ENCODE peak calls at places on chromosome 14, in eight cellular contexts. One of them, this sample, is unnamed.

GRCh38 chr14:101933209-101933608 is 31.2 kb upstream of the DYNC1H1 start:
- DNase-seq in lower leg skin: no peak
- DNase-seq in BJ: no peak
- DNase-seq in A549: no peak
- DNase-seq in WERI-Rb-1: no peak
- DNase-seq in AG09319: no peak
- DNase-seq in AG09309: no peak
- DNase-seq in choroid plexus epithelial cell: no peak
- DNase-seq in this sample: no peak

GRCh38 chr14:32364941-32365340 is 35.8 kb downstream of the AKAP6 start:
- DNase-seq in BJ: no peak
- DNase-seq in A549: no peak
- DNase-seq in AG09319: no peak
- DNase-seq in AG09309: no peak
- DNase-seq in lower leg skin: no peak
- DNase-seq in WERI-Rb-1: no peak
- DNase-seq in choroid plexus epithelial cell: no peak
- DNase-seq in this sample: no peak

GRCh38 chr14:103143535-103143934 is 20.3 kb downstream of the TNFAIP2 start:
- DNase-seq in lower leg skin: no peak
- DNase-seq in A549: no peak
- DNase-seq in AG09309: no peak
- DNase-seq in choroid plexus epithelial cell: peak; percentile 23
- DNase-seq in BJ: peak; percentile 52
- DNase-seq in WERI-Rb-1: no peak
- DNase-seq in AG09319: no peak
- DNase-seq in this sample: no peak

GRCh38 chr14:92539875-92540274 is 26.3 kb downstream of the RIN3 start:
- DNase-seq in A549: no peak
- DNase-seq in AG09309: no peak
- DNase-seq in WERI-Rb-1: no peak
- DNase-seq in choroid plexus epithelial cell: peak; percentile 78
- DNase-seq in BJ: no peak
- DNase-seq in AG09319: no peak
- DNase-seq in lower leg skin: no peak
- DNase-seq in this sample: no peak

GRCh38 chr14:74804219-74804825 is 41.2 kb downstream of the YLPM1 start:
- DNase-seq in lower leg skin: no peak
- DNase-seq in WERI-Rb-1: no peak
- DNase-seq in A549: peak; percentile 10
- DNase-seq in choroid plexus epithelial cell: peak; percentile 87
- DNase-seq in BJ: peak; percentile 13
- DNase-seq in AG09319: peak; percentile 34
- DNase-seq in AG09309: peak; percentile 20
- DNase-seq in this sample: no peak

GRCh38 chr14:86513056-86513455 is 983.1 kb downstream of the FLRT2 start:
- DNase-seq in AG09309: no peak
- DNase-seq in BJ: no peak
- DNase-seq in WERI-Rb-1: no peak
- DNase-seq in choroid plexus epithelial cell: no peak
- DNase-seq in A549: no peak
- DNase-seq in lower leg skin: no peak
- DNase-seq in AG09319: no peak
- DNase-seq in this sample: no peak

GRCh38 chr14:79552778-79553177 is 658.5 kb downstream of the DIO2 start:
- DNase-seq in choroid plexus epithelial cell: no peak
- DNase-seq in AG09309: no peak
- DNase-seq in AG09319: no peak
- DNase-seq in BJ: no peak
- DNase-seq in lower leg skin: no peak
- DNase-seq in A549: no peak
- DNase-seq in WERI-Rb-1: no peak
- DNase-seq in this sample: no peak

GRCh38 chr14:22821193-22822016 is 6.2 kb upstream of the SLC7A7 start:
- DNase-seq in BJ: no peak
- DNase-seq in choroid plexus epithelial cell: peak; percentile 63
- DNase-seq in AG09309: no peak
- DNase-seq in AG09319: no peak
- DNase-seq in A549: peak; percentile 55
- DNase-seq in lower leg skin: no peak
- DNase-seq in WERI-Rb-1: no peak
- DNase-seq in this sample: no peak

GRCh38 chr14:73251516-73252215 is 14.4 kb downstream of the PAPLN start:
- DNase-seq in BJ: no peak
- DNase-seq in AG09319: no peak
- DNase-seq in A549: no peak
- DNase-seq in AG09309: no peak
- DNase-seq in WERI-Rb-1: no peak
- DNase-seq in choroid plexus epithelial cell: no peak
- DNase-seq in lower leg skin: no peak
- DNase-seq in this sample: peak; percentile 33

GRCh38 chr14:64186231-64187129 is 107.7 kb downstream of the ESR2 start:
- DNase-seq in BJ: no peak
- DNase-seq in WERI-Rb-1: peak; percentile 88
- DNase-seq in choroid plexus epithelial cell: no peak
- DNase-seq in AG09319: no peak
- DNase-seq in AG09309: no peak
- DNase-seq in lower leg skin: no peak
- DNase-seq in A549: no peak
- DNase-seq in this sample: no peak

DNA sequence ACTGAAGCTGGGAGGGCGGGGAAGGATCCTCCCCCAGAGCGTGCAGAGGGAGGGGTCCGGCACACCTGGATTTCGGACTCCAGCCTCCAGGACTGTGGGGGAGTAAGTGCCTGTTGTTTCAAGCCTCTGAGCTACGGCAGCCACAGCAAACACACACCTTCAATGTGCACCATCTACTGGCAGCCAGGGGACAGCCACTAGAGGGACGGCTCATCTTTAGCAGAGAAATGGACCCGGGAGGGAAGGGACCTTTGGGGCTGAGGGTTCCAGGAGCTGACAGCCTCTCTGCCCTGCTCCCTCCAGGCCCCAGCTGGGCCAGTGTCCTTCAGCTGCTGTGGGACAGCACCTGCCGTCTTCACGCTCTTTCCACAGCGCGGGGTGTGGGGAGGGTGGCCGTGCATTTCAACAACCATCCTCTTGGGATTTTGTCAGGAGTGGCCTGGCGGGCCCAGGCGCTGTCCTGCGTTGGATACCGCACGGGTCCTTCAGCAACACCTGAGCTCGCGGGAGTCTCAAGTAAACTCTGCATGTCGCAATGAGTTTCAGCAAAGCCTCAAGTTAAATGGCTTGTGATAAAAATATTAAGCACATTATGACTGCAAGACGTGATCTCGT is 209.2 kb upstream of the C14orf180 start:
- DNase-seq in A549: peak; percentile 46
- DNase-seq in AG09319: no peak
- DNase-seq in WERI-Rb-1: peak; percentile 74
- DNase-seq in lower leg skin: no peak
- DNase-seq in choroid plexus epithelial cell: peak; percentile 4
- DNase-seq in AG09309: no peak
- DNase-seq in BJ: no peak
- DNase-seq in this sample: no peak
- TF ChIP-seq CTCF in A549: peak; percentile 35
- TF ChIP-seq CTCF in AG09319: no peak
- TF ChIP-seq CTCF in WERI-Rb-1: peak; percentile 84
- TF ChIP-seq CTCF in lower leg skin: no peak
- TF ChIP-seq CTCF in choroid plexus epithelial cell: peak; percentile 34
- TF ChIP-seq CTCF in AG09309: no peak
- TF ChIP-seq CTCF in BJ: peak; percentile 11
- TF ChIP-seq CTCF in this sample: no peak

GRCh38 chr14:29085546-29085945 is 319.0 kb downstream of the FOXG1 start:
- DNase-seq in WERI-Rb-1: no peak
- DNase-seq in AG09319: no peak
- DNase-seq in AG09309: no peak
- DNase-seq in choroid plexus epithelial cell: peak; percentile 57
- DNase-seq in BJ: no peak
- DNase-seq in A549: peak; percentile 1
- DNase-seq in lower leg skin: no peak
- DNase-seq in this sample: no peak
- TF ChIP-seq CTCF in WERI-Rb-1: peak; percentile 33
- TF ChIP-seq CTCF in AG09319: peak; percentile 12
- TF ChIP-seq CTCF in AG09309: peak; percentile 59
- TF ChIP-seq CTCF in choroid plexus epithelial cell: peak; percentile 73
- TF ChIP-seq CTCF in BJ: peak; percentile 60
- TF ChIP-seq CTCF in A549: no peak
- TF ChIP-seq CTCF in lower leg skin: no peak
- TF ChIP-seq CTCF in this sample: no peak

DNA sequence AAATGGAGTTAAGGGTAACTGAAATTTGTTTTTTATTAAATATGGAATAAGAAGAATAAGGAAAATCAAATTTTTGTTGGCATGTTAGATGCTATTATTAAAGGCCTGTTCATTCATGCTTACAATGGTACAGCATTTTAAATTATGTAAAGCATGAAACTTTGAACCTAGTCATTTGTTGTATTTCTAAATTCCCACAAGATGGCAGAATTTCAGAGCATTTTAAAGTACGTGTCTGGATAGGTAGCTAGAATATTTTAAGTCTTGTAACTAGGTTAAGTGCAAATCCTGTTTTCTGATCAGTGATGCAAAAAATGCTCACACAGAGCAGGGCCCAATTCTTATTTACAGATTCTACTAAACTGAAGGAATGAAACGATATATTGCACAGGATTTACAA is 585.6 kb upstream of the MIS18BP1 start:
- DNase-seq in choroid plexus epithelial cell: peak; percentile 4
- DNase-seq in BJ: no peak
- DNase-seq in A549: no peak
- DNase-seq in AG09319: no peak
- DNase-seq in AG09309: no peak
- DNase-seq in lower leg skin: no peak
- DNase-seq in WERI-Rb-1: no peak
- DNase-seq in this sample: no peak
- TF ChIP-seq CTCF in choroid plexus epithelial cell: no peak
- TF ChIP-seq CTCF in BJ: no peak
- TF ChIP-seq CTCF in A549: no peak
- TF ChIP-seq CTCF in AG09319: no peak
- TF ChIP-seq CTCF in AG09309: no peak
- TF ChIP-seq CTCF in lower leg skin: no peak
- TF ChIP-seq CTCF in WERI-Rb-1: no peak
- TF ChIP-seq CTCF in this sample: no peak

DNA sequence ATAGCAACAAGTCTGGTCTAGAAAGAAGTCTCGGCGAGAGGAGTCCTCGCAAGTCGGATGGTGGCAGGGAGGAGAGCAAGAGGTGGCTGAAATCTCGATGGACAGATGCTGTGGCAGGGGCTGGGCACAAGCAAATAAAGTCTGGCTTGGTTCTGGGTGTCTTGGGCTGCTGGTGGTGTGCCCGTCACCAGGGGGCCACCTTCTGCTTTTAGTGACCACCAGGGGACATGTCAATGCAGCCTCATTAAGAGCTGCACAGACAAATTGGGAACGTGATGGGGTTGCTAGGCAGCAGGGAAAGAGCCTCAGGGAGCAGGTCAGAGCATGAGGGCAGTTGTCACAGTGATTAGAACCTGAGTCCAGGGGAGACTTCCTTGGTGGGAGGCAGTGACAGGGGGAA is 43.9 kb downstream of the LRRC74A start:
- DNase-seq in A549: peak; percentile 45
- DNase-seq in choroid plexus epithelial cell: no peak
- DNase-seq in AG09309: no peak
- DNase-seq in AG09319: no peak
- DNase-seq in WERI-Rb-1: peak; percentile 22
- DNase-seq in lower leg skin: no peak
- DNase-seq in BJ: no peak
- DNase-seq in this sample: no peak
- TF ChIP-seq CTCF in A549: peak; percentile 16
- TF ChIP-seq CTCF in choroid plexus epithelial cell: peak; percentile 35
- TF ChIP-seq CTCF in AG09309: peak; percentile 31
- TF ChIP-seq CTCF in AG09319: no peak
- TF ChIP-seq CTCF in WERI-Rb-1: peak; percentile 52
- TF ChIP-seq CTCF in lower leg skin: no peak
- TF ChIP-seq CTCF in BJ: peak; percentile 32
- TF ChIP-seq CTCF in this sample: peak; percentile 36

GRCh38 chr14:71933026-71933587 is 878 bp downstream of the RGS6 start:
- DNase-seq in A549: no peak
- DNase-seq in choroid plexus epithelial cell: peak; percentile 3
- DNase-seq in BJ: no peak
- DNase-seq in AG09319: no peak
- DNase-seq in lower leg skin: no peak
- DNase-seq in AG09309: no peak
- DNase-seq in WERI-Rb-1: no peak
- DNase-seq in this sample: no peak

GRCh38 chr14:71932229-71932951 is at the start of gene RGS6:
- DNase-seq in AG09319: no peak
- DNase-seq in choroid plexus epithelial cell: peak; percentile 29
- DNase-seq in A549: no peak
- DNase-seq in AG09309: no peak
- DNase-seq in lower leg skin: no peak
- DNase-seq in BJ: no peak
- DNase-seq in WERI-Rb-1: peak; percentile 59
- DNase-seq in this sample: no peak

DNA sequence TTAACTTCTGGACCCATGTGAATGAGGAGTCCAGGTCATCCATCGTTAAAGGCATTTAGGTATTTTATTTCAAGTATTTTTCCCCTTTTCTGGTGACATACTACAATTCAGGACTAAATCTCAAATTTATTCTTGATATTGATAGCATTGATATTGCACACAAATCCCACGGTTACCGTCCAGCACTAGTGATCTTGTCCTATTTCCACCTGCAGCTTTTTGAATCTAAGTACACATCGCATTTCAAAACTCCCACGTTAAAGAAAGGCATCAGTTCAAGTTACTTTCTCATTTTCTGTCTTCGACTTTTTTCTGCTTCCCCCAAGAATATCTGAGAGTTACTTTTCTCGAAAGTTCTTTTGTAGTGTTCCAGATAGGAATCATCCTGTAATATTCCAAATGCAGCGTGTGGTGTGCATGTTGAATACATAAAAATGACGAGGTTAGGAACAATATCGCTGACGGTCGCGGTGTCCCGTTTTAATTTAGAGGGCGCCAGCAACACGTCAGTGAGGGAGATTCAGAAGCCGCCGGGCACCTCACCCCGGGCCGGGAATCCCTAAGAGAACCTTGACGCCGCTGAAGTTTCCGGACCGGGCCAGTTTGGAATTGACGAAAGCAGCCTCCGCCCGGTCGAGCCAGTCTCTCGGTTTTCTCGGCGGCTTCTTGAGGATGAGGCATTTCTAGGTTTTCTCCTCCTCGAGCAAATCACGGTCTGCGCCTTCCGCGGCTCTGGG is 569 bp upstream of the RGS6 start:
- DNase-seq in AG09309: no peak
- DNase-seq in BJ: no peak
- DNase-seq in lower leg skin: no peak
- DNase-seq in WERI-Rb-1: peak; percentile 17
- DNase-seq in AG09319: no peak
- DNase-seq in choroid plexus epithelial cell: peak; percentile 1
- DNase-seq in A549: no peak
- DNase-seq in this sample: no peak
- TF ChIP-seq CTCF in AG09309: no peak
- TF ChIP-seq CTCF in BJ: no peak
- TF ChIP-seq CTCF in lower leg skin: no peak
- TF ChIP-seq CTCF in WERI-Rb-1: no peak
- TF ChIP-seq CTCF in AG09319: no peak
- TF ChIP-seq CTCF in choroid plexus epithelial cell: no peak
- TF ChIP-seq CTCF in A549: no peak
- TF ChIP-seq CTCF in this sample: no peak

This sample was measured in CD14-positive monocyte.